ENCODE peak calls at places on chromosomes 2 and 18, in eight cellular contexts. V is neural progenitor cell, B is A673, E is DND-41, Y is GM23248, M is fibroblast of lung, P is mammary epithelial cell, H is K562. K is an unnamed sample.

GRCh38 chr2:142880275-142880674 is 2.8 kb downstream of the KYNU start:
- DNase-seq in M (peak; percentile 86), H (no peak), P (peak; percentile 72), V (no peak), Y (peak; percentile 87), E (no peak), B (no peak), K (no peak)

GRCh38 chr2:15952451-15953142 is 12.2 kb downstream of the MYCN start:
- DNase-seq in P (no peak), M (no peak), H (no peak), B (no peak), V (no peak), Y (no peak), E (no peak), K (no peak)

GRCh38 chr18:36469471-36469870 is 172.0 kb downstream of the FHOD3 start:
- DNase-seq in P (no peak), M (no peak), E (no peak), Y (no peak), H (no peak), V (no peak), B (no peak), K (no peak)

GRCh38 chr2:148674063-148675020 is 29.8 kb downstream of the EPC2 start:
- DNase-seq in H (peak; percentile 68), V (peak; percentile 62), M (peak; percentile 37), Y (peak; percentile 12), P (peak; percentile 30), B (no peak), E (peak; percentile 49), K (peak; percentile 13)

GRCh38 chr18:31760695-31761094 is at the start of gene SLC25A52:
- DNase-seq in B (no peak), V (no peak), P (no peak), Y (no peak), H (peak; percentile 42), E (no peak), M (no peak), K (no peak)

GRCh38 chr2:214674278-214674677 is 135.2 kb downstream of the BARD1 start:
- DNase-seq in M (no peak), B (no peak), Y (no peak), H (no peak), P (no peak), V (no peak), E (no peak), K (no peak)

GRCh38 chr2:206084468-206084869 is 1.5 kb downstream of the INO80D start:
- DNase-seq in V (peak; percentile 87), M (peak; percentile 83), B (peak; percentile 70), P (peak; percentile 82), Y (peak; percentile 83), H (peak; percentile 57), E (peak; percentile 37), K (peak; percentile 40)

GRCh38 chr2:99337931-99338580 is 867 bp downstream of the EIF5B start:
- DNase-seq in M (peak; percentile 17), H (no peak), V (peak; percentile 8), B (peak; percentile 4), Y (peak; percentile 45), P (peak; percentile 32), E (no peak), K (no peak)

GRCh38 chr2:150584081-150584480 is 96.6 kb upstream of the RND3 start:
- DNase-seq in V (no peak), P (peak; percentile 46), B (no peak), Y (no peak), H (no peak), M (no peak), E (no peak), K (no peak)

GRCh38 chr2:59167514-59167913 is 926.4 kb upstream of the FANCL start:
- DNase-seq in P (no peak), H (no peak), Y (no peak), V (no peak), B (no peak), E (no peak), M (no peak), K (no peak)

GRCh38 chr18:66734451-66734850 is 130.6 kb upstream of the CDH19 start:
- DNase-seq in E (no peak), M (peak; percentile 84), B (no peak), P (peak; percentile 43), H (no peak), V (no peak), Y (no peak), K (no peak)

GRCh38 chr2:200744252-200744651 is 67.5 kb upstream of the BZW1 start:
- DNase-seq in M (peak; percentile 20), P (no peak), E (no peak), H (no peak), B (no peak), V (no peak), Y (no peak), K (no peak)

GRCh38 chr2:1696472-1696871 is 47.8 kb downstream of the PXDN start:
- DNase-seq in M (no peak), E (no peak), H (no peak), Y (no peak), P (no peak), V (no peak), B (no peak), K (no peak)

GRCh38 chr2:235170016-235170415 is 218.2 kb downstream of the SH3BP4 start:
- DNase-seq in B (peak; percentile 90), P (no peak), V (no peak), M (peak; percentile 65), H (no peak), Y (peak; percentile 92), E (no peak), K (no peak)
- TF ChIP-seq EZH2 in B (no peak), P (no peak), V (no peak), M (no peak), H (no peak), Y (no peak), E (no peak), K (no peak)

GRCh38 chr18:10225300-10225699 is 229.1 kb upstream of the APCDD1 start:
- DNase-seq in Y (no peak), H (no peak), E (no peak), B (no peak), M (no peak), P (no peak), V (no peak), K (no peak)

GRCh38 chr18:10228380-10228779 is 226.1 kb upstream of the APCDD1 start:
- DNase-seq in H (no peak), E (no peak), B (no peak), V (no peak), M (no peak), Y (no peak), P (no peak), K (no peak)

GRCh38 chr18:10230072-10230471 is 224.4 kb upstream of the APCDD1 start:
- DNase-seq in Y (peak; percentile 91), B (peak; percentile 83), E (peak; percentile 11), P (peak; percentile 91), V (no peak), H (no peak), M (peak; percentile 95), K (peak; percentile 81)

GRCh38 chr18:10231220-10231619 is 223.2 kb upstream of the APCDD1 start:
- DNase-seq in Y (no peak), M (no peak), B (no peak), V (no peak), E (no peak), H (no peak), P (no peak), K (no peak)

DNA sequence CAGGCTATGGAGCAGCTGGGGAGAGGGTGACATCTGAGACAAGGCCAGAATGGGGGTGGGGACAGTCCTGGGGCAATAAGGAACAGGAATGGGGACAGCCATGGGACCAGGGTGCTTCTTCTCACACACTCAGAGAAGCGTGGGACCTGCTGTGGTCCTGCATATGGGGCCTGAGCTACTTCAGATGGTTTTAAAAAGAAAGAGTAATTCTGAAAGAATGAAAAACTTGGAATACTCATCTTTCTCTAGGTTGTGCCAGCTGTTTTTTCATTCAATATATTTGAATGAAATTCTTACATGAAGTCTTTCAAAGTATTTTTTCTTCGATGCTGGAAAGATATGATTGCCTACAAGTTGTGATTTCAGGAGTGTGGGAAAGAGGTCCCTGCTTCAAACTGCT is 227.5 kb upstream of the APCDD1 start:
- DNase-seq in E (no peak), P (no peak), M (no peak), V (no peak), H (no peak), Y (peak; percentile 57), B (no peak), K (no peak)
- H3K9me3 ChIP-seq in E (peaks cover 9% of the 10 kb centered on the region), P (peaks cover 27% of the 10 kb centered on the region), M (no peaks in the 10 kb centered on the region), V (no peaks in the 10 kb centered on the region), H (no peaks in the 10 kb centered on the region), Y (no peaks in the 10 kb centered on the region), B (peaks cover 14% of the 10 kb centered on the region), K (peaks cover 17% of the 10 kb centered on the region)

GRCh38 chr2:168320267-168320666 is 72.9 kb upstream of the STK39 start:
- DNase-seq in H (no peak), E (no peak), Y (peak; percentile 33), M (peak; percentile 13), P (peak; percentile 75), V (no peak), B (no peak), K (peak; percentile 7)
- TF ChIP-seq EZH2 in H (no peak), E (no peak), Y (no peak), M (no peak), P (no peak), V (no peak), B (no peak), K (no peak)

GRCh38 chr18:62450175-62450545 is 72.7 kb upstream of the ZCCHC2 start:
- DNase-seq in P (no peak), E (no peak), Y (no peak), V (no peak), B (no peak), H (no peak), M (peak; percentile 19), K (no peak)

GRCh38 chr18:62452280-62452824 is 70.5 kb upstream of the ZCCHC2 start:
- DNase-seq in E (no peak), P (peak; percentile 90), H (no peak), V (no peak), Y (peak; percentile 72), M (no peak), B (no peak), K (no peak)

GRCh38 chr18:62448426-62448825 is 74.4 kb upstream of the ZCCHC2 start:
- DNase-seq in M (no peak), V (no peak), E (no peak), B (no peak), P (no peak), H (no peak), Y (no peak), K (no peak)

GRCh38 chr18:62449490-62450104 is 73.2 kb upstream of the ZCCHC2 start:
- DNase-seq in V (no peak), M (no peak), P (no peak), Y (no peak), E (no peak), B (no peak), H (no peak), K (no peak)

DNA sequence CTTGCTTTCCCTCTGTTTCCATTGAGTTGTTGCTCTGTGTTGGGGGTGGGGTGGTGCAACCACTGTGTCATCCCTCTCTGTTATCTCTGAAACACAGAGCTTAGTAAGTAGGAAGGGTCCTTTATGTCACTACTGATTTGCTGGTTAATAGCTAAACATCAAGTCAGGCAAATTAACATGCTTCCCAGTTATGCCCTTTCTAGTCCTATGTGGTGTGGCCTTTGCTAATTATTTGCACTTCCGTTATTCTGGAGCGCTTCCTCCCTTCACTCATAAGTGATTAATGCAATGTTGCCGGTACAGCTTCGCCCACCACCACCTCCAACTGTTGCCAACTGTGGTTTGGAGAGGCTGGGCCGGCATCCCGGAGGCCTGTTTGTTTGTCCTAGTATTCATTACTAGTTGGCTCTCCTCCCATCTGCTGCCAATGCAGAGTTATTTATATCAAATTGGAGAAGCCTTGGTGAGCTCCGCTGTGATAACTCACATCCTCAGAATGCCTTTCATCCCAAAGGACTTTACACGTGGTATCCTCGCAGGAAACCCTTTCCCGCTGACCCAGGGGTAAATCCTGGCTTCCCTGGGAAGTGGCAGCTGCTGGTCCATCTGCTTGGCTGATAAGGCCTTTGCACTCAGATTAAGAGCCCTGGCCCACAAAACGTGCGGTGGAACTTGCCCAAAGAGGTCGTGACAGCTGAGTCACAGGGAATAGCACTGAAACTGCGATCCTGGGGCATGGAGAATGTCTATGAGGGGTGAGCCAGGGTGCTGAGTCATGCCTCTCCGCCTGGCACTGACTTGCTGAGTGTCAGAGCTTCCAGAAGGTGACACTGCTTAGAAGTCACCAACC is 72.1 kb upstream of the ZCCHC2 start:
- DNase-seq in H (peak; percentile 82), Y (peak; percentile 91), E (no peak), B (peak; percentile 81), P (peak; percentile 92), M (peak; percentile 81), V (no peak), K (no peak)
- H3K9me3 ChIP-seq in H (peaks cover 2% of the 10 kb centered on the region), Y (no peaks in the 10 kb centered on the region), E (no peaks in the 10 kb centered on the region), B (no peaks in the 10 kb centered on the region), P (no peaks in the 10 kb centered on the region), M (no peaks in the 10 kb centered on the region), V (no peaks in the 10 kb centered on the region), K (no peaks in the 10 kb centered on the region)

K was measured in keratinocyte.